ENCODE peak calls at places on chromosomes 16 and 17, in ten cellular contexts. Z, U, N, R, H, T, Y, M, J and F are unnamed samples.

GRCh38 chr17:50386451-50386994 is 10.8 kb downstream of the LRRC59 start:
- DNase-seq in J (peak), Z (no peak), M (no peak), H (no peak), R (no peak), Y (no peak), U (no peak), T (no peak), N (no peak), F (no peak)

GRCh38 chr16:48632137-48632774 is 22.3 kb upstream of the N4BP1 start:
- DNase-seq in U (no peak), Z (no peak), Y (no peak), H (no peak), J (no peak), M (no peak), T (no peak), R (no peak), N (no peak), F (no peak)

GRCh38 chr17:79549111-79549915 is 61.5 kb downstream of the RBFOX3 start:
- DNase-seq in Z (peak), H (no peak), J (no peak), T (no peak), U (peak), Y (peak), N (no peak), M (no peak), R (no peak), F (no peak)

GRCh38 chr17:60630352-60630751 is 30.4 kb downstream of the PPM1D start:
- DNase-seq in N (peak), H (peak), M (no peak), Y (no peak), J (peak), T (no peak), U (no peak), Z (no peak), R (no peak), F (no peak)

GRCh38 chr17:18362509-18363020 is 785 bp downstream of the SHMT1 start:
- DNase-seq in R (peak), N (peak), J (peak), H (peak), Y (peak), T (peak), M (peak), Z (no peak), U (no peak), F (no peak)

GRCh38 chr16:15493416-15494181 is 59.2 kb downstream of the BMERB1 start:
- DNase-seq in H (peak), R (no peak), N (peak), Z (no peak), J (no peak), Y (no peak), U (peak), T (no peak), M (no peak), F (peak)

GRCh38 chr16:12420661-12421209 is 383.0 kb downstream of the CPPED1 start:
- DNase-seq in M (no peak), T (no peak), U (no peak), Z (no peak), R (no peak), H (no peak), Y (no peak), J (no peak), N (no peak), F (no peak)

GRCh38 chr17:83119987-83120864 is 40.8 kb downstream of the METRNL start:
- DNase-seq in U (no peak), R (peak), N (no peak), Y (no peak), J (no peak), Z (peak), H (no peak), T (peak), M (no peak), F (no peak)

GRCh38 chr17:35082073-35082657 is 18.7 kb upstream of the RFFL start:
- DNase-seq in N (peak), Z (no peak), J (peak), T (no peak), Y (no peak), M (no peak), U (peak), H (no peak), R (peak), F (peak)

GRCh38 chr16:73093146-73094144 is 45.5 kb upstream of the ZFHX3 start:
- DNase-seq in U (no peak), R (no peak), T (peak), H (no peak), M (no peak), J (peak), Y (no peak), Z (no peak), N (peak), F (no peak)

GRCh38 chr16:11719171-11719570 is 23.5 kb downstream of the TXNDC11 start:
- DNase-seq in N (no peak), H (no peak), T (no peak), Z (no peak), M (no peak), R (no peak), Y (no peak), U (no peak), J (no peak), F (no peak)

GRCh38 chr16:711548-712320 is 3.2 kb upstream of the METRN start:
- DNase-seq in U (peak), R (peak), H (peak), N (peak), Z (peak), Y (peak), J (peak), M (peak), T (peak), F (peak)

GRCh38 chr17:67376892-67377726 is at the start of gene PITPNC1:
- DNase-seq in H (peak), U (peak), Z (peak), N (peak), R (peak), M (peak), T (peak), J (peak), Y (peak), F (peak)
- TF ChIP-seq CTCF in H (peak), U (peak), Z (no peak), N (no peak), R (peak), M (no peak), T (no peak), J (peak), Y (no peak), F (no peak)

GRCh38 chr16:56277040-56277439 is 85.8 kb downstream of the GNAO1 start:
- DNase-seq in Y (peak), N (no peak), R (no peak), M (peak), Z (peak), U (peak), T (peak), H (no peak), J (no peak), F (no peak)
- TF ChIP-seq CTCF in Y (peak), N (peak), R (no peak), M (peak), Z (no peak), U (peak), T (no peak), H (no peak), J (no peak), F (peak)

DNA sequence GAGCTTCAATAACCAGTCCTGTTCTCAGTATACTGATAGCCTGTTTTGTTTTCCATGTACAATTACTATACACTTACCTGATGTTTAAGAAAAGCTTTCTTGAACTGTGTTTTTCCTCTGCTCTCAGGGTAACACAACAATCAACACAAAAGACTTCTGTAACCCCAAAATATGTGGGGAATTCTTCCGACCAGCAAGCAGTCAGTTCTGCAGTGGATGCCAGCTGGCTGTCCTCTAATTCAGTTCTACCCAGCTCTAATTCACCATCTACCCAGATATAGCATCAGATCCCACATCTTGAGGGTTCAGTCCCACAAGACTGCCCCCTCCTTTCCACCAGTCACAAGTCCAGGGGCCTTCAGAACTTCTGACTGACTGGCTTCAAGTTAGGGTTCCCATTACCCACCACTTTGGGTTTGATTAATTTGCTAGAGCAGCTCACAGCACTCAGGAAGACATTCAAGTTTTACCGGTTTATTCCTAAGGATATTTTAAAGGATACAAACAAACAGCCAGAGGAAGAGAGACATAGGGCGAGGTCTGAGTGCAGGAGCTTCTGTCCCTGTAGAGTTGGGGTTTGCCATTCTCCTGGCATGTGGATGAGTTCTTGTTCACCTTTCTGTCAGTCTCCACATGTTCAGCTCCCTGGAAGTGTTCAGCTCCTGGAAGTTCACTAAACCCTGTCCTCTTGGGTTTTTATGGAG is 178.2 kb downstream of the CHD9 start:
- DNase-seq in J (no peak), R (no peak), M (no peak), N (no peak), Z (no peak), T (no peak), U (no peak), H (no peak), Y (no peak), F (no peak)
- TF ChIP-seq CTCF in J (no peak), R (no peak), M (no peak), N (no peak), Z (no peak), T (no peak), U (no peak), H (no peak), Y (no peak), F (no peak)

GRCh38 chr17:63086483-63087185 is 120.6 kb downstream of the TANC2 start:
- DNase-seq in H (no peak), U (no peak), Y (no peak), Z (no peak), N (peak), R (no peak), J (no peak), T (no peak), M (no peak), F (no peak)

GRCh38 chr17:63082952-63083351 is 116.9 kb downstream of the TANC2 start:
- DNase-seq in H (no peak), N (peak), M (no peak), Y (no peak), T (no peak), J (no peak), U (no peak), Z (no peak), R (no peak), F (peak)

GRCh38 chr17:63078707-63079106 is 112.7 kb downstream of the TANC2 start:
- DNase-seq in T (no peak), U (no peak), Z (no peak), J (no peak), H (no peak), M (no peak), R (no peak), N (no peak), Y (no peak), F (no peak)

GRCh38 chr17:63082273-63082861 is 116.3 kb downstream of the TANC2 start:
- DNase-seq in R (peak), J (no peak), Z (no peak), M (no peak), H (no peak), T (no peak), Y (no peak), U (no peak), N (peak), F (peak)
- TF ChIP-seq CTCF in R (peak), J (peak), Z (peak), M (peak), H (peak), T (peak), Y (peak), U (peak), N (peak), F (peak)

GRCh38 chr16:87834668-87835473 is 34.4 kb downstream of the SLC7A5 start:
- DNase-seq in H (no peak), Y (no peak), N (peak), R (no peak), J (no peak), U (peak), Z (no peak), T (no peak), M (no peak), F (peak)

GRCh38 chr16:87835882-87836331 is 33.4 kb downstream of the SLC7A5 start:
- DNase-seq in N (no peak), H (no peak), R (no peak), Z (no peak), Y (no peak), M (no peak), T (no peak), U (no peak), J (no peak), F (no peak)

GRCh38 chr16:87833548-87833947 is 35.8 kb downstream of the SLC7A5 start:
- DNase-seq in M (no peak), U (no peak), T (no peak), N (no peak), R (no peak), Y (no peak), Z (no peak), H (no peak), J (no peak), F (no peak)

GRCh38 chr16:87832759-87833502 is 36.4 kb downstream of the SLC7A5 start:
- DNase-seq in N (no peak), H (no peak), R (no peak), Y (no peak), J (no peak), T (no peak), Z (peak), M (no peak), U (no peak), F (no peak)

DNA sequence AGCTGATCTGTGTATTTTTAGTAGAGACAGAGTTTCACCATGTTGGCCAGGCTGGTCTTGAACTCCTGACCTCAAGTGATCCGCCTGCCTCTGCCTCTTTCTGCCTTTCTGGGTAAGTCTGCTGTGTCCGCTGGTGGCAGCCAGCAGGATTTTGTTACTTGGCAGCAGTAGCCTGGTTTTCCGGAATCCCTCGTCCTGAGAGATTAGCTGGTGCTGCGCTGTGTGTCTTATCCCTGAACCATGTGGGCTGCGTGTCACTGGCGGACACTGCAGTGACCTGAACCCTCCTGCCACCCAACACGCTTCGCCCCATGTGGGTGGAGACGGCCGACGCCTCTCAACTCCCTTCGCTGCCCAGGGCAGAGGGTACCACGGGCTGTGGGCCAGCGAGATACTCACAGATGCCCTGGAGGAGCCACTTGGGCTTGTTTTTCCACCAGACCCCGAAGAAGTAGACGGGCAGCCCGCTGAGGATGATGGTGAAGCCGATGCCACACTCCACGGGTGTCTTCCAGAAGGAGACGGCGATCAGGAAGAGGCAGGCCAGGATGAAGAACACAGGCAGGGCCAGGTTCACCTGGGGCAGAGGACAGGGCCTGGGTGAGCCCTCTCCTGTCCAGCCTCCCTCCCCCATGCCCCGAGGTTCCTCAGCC is 35.2 kb downstream of the SLC7A5 start:
- DNase-seq in H (no peak), Y (no peak), U (peak), Z (no peak), T (no peak), M (no peak), R (no peak), J (no peak), N (no peak), F (no peak)
- TF ChIP-seq CTCF in H (no peak), Y (no peak), U (no peak), Z (no peak), T (no peak), M (no peak), R (no peak), J (no peak), N (no peak), F (no peak)

DNA sequence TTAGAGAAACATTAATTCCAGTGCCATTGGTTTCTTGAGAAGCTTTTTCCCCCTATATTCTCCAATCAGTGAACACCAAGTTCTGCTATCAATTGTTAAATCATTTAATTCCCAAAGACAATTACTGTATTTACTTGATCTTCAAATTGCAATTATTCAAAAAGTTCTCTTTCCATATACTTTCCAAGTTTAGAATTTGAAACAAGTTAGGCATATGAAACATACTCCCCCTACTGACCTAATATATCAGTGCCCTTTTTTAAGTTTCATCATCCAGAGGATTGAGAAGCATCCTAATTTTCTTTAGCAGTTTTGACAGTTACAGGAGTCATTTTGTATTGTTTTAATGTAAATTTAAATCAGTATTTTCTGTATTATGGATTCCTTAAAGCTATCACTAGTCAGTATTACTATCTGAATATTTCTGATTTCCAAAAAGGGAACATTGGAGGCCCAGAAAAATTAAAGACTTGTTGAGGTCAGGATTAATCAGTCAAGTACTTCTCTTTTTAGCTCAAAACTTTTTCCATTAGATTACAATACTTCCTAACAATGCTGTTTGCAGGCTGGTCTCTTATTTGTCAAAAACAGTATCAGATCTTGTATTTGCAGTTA is 16.3 kb downstream of the MEIOC start:
- DNase-seq in M (no peak), H (no peak), R (peak), T (no peak), Z (no peak), N (peak), J (no peak), U (no peak), Y (peak), F (peak)
- TF ChIP-seq CTCF in M (peak), H (no peak), R (peak), T (no peak), Z (peak), N (peak), J (peak), U (no peak), Y (peak), F (peak)

GRCh38 chr17:2395258-2396170 is 5.3 kb downstream of the MNT start:
- DNase-seq in U (no peak), Z (peak), M (no peak), H (no peak), Y (no peak), J (peak), N (peak), R (peak), T (peak), F (peak)
- TF ChIP-seq CTCF in U (peak), Z (peak), M (no peak), H (no peak), Y (peak), J (no peak), N (peak), R (no peak), T (no peak), F (peak)